ENCODE peak calls at places on chromosomes 11 and 22, in five cellular contexts. D is esophagus muscularis mucosa, Z is right atrium auricular region, K is right cardiac atrium, E is Kasumi-1. W is an unnamed sample.

GRCh38 chr11:8440649-8441048 is 153.4 kb downstream of the STK33 start:
- DNase-seq in D (no peak), Z (no peak), K (no peak), E (no peak), W (no peak)

GRCh38 chr22:34966980-34967379 is 99.0 kb upstream of the ISX start:
- DNase-seq in D (no peak), Z (no peak), K (no peak), E (no peak), W (no peak)

GRCh38 chr11:33383075-33383919 is 126.1 kb downstream of the HIPK3 start:
- DNase-seq in D (no peak), Z (no peak), K (no peak), E (peak), W (no peak)

GRCh38 chr11:9461760-9462134 is 935 bp downstream of the ZNF143 start:
- DNase-seq in D (no peak), Z (no peak), K (no peak), E (no peak), W (no peak)

GRCh38 chr22:39317084-39317755 is 2.2 kb downstream of the RPL3 start:
- DNase-seq in D (no peak), Z (no peak), K (no peak), E (no peak), W (no peak)

GRCh38 chr11:12377106-12377823 is at the start of gene PARVA:
- DNase-seq in D (peak), Z (peak), K (peak), E (no peak), W (peak)

GRCh38 chr11:13335319-13335718 is 57.7 kb downstream of the BMAL1 start:
- DNase-seq in D (no peak), Z (peak), K (peak), E (peak), W (no peak)

GRCh38 chr11:78656984-78657383 is 82.3 kb upstream of the NARS2 start:
- DNase-seq in D (peak), Z (peak), K (no peak), E (no peak), W (no peak)

GRCh38 chr22:48373626-48374173 is 1454.0 kb downstream of the BRD1 start:
- DNase-seq in D (no peak), Z (no peak), K (no peak), E (no peak), W (no peak)

GRCh38 chr11:8814923-8815240 is 96.1 kb upstream of the AKIP1 start:
- DNase-seq in D (no peak), Z (no peak), K (no peak), E (no peak), W (no peak)

GRCh38 chr11:45870706-45871105 is 14.7 kb upstream of the MAPK8IP1 start:
- DNase-seq in D (no peak), Z (no peak), K (no peak), E (no peak), W (no peak)

GRCh38 chr11:69537855-69538640 is 56.6 kb downstream of the LINC01488 start:
- DNase-seq in D (no peak), Z (no peak), K (no peak), E (no peak), W (no peak)

GRCh38 chr11:68461284-68461861 is 821 bp downstream of the PPP6R3 start:
- DNase-seq in D (no peak), Z (no peak), K (no peak), E (peak), W (no peak)

GRCh38 chr22:32407332-32407731 is 4.7 kb downstream of the RTCB start:
- DNase-seq in D (no peak), Z (no peak), K (no peak), E (no peak), W (no peak)

GRCh38 chr11:19374189-19374588 is 133.4 kb upstream of the E2F8 start:
- DNase-seq in D (no peak), Z (no peak), K (no peak), E (no peak), W (no peak)

GRCh38 chr11:6568191-6568918 is 35.1 kb downstream of the RRP8 start:
- DNase-seq in D (peak), Z (no peak), K (peak), E (no peak), W (no peak)

GRCh38 chr22:45968003-45968650 is 8.8 kb downstream of the WNT7B start:
- DNase-seq in D (no peak), Z (no peak), K (no peak), E (no peak), W (no peak)

GRCh38 chr11:126163074-126163700 is 48.3 kb downstream of the RPUSD4 start:
- DNase-seq in D (no peak), Z (no peak), K (no peak), E (no peak), W (no peak)

GRCh38 chr11:78147807-78148206 is 8.4 kb upstream of the ALG8 start:
- DNase-seq in D (no peak), Z (no peak), K (no peak), E (no peak), W (no peak)

GRCh38 chr11:94787798-94788197 is 19.6 kb downstream of the AMOTL1 start:
- DNase-seq in D (no peak), Z (no peak), K (peak), E (no peak), W (no peak)

GRCh38 chr11:68936358-68936636 is 32.6 kb downstream of the IGHMBP2 start:
- DNase-seq in D (no peak), Z (no peak), K (no peak), E (no peak), W (no peak)

GRCh38 chr11:71395774-71396173 is 52.4 kb downstream of the DHCR7 start:
- DNase-seq in D (no peak), Z (no peak), K (no peak), E (no peak), W (no peak)

GRCh38 chr11:35815556-35816315 is 128.1 kb upstream of the LDLRAD3 start:
- DNase-seq in D (no peak), Z (peak), K (peak), E (no peak), W (no peak)

GRCh38 chr11:73246303-73246702 is 25.8 kb upstream of the P2RY6 start:
- DNase-seq in D (no peak), Z (no peak), K (no peak), E (no peak), W (no peak)

GRCh38 chr11:82832983-82833382 is 67.2 kb downstream of the PRCP start:
- DNase-seq in D (no peak), Z (no peak), K (no peak), E (no peak), W (no peak)